ENCODE peak calls at places on chromosomes 12 and 14, in seven cellular contexts. One of them, this sample, is unnamed.

GRCh38 chr12:53950441-53950781 is 4.3 kb upstream of the HOXC12 start:
- DNase-seq in right lobe of liver: no peak
- DNase-seq in retinal pigment epithelial cell: no peak
- DNase-seq in PC-3: peak
- DNase-seq in cardiac fibroblast: no peak
- DNase-seq in tibial artery: no peak
- DNase-seq in transverse colon: no peak
- DNase-seq in this sample: no peak

GRCh38 chr14:101754893-101755292 is 6.6 kb upstream of the PPP2R5C start:
- DNase-seq in right lobe of liver: no peak
- DNase-seq in retinal pigment epithelial cell: no peak
- DNase-seq in PC-3: no peak
- DNase-seq in cardiac fibroblast: no peak
- DNase-seq in tibial artery: no peak
- DNase-seq in transverse colon: no peak
- DNase-seq in this sample: no peak

GRCh38 chr12:59452746-59453145 is 143.1 kb upstream of the SLC16A7 start:
- DNase-seq in right lobe of liver: no peak
- DNase-seq in retinal pigment epithelial cell: no peak
- DNase-seq in PC-3: peak
- DNase-seq in cardiac fibroblast: peak
- DNase-seq in tibial artery: no peak
- DNase-seq in transverse colon: no peak
- DNase-seq in this sample: no peak

GRCh38 chr12:46938071-46938678 is 112.4 kb upstream of the SLC38A4 start:
- DNase-seq in right lobe of liver: peak
- DNase-seq in retinal pigment epithelial cell: no peak
- DNase-seq in PC-3: no peak
- DNase-seq in cardiac fibroblast: no peak
- DNase-seq in tibial artery: no peak
- DNase-seq in transverse colon: no peak
- DNase-seq in this sample: no peak

GRCh38 chr12:110223777-110224378 is 57.2 kb upstream of the ATP2A2 start:
- DNase-seq in right lobe of liver: no peak
- DNase-seq in retinal pigment epithelial cell: no peak
- DNase-seq in PC-3: peak
- DNase-seq in cardiac fibroblast: peak
- DNase-seq in tibial artery: no peak
- DNase-seq in transverse colon: no peak
- DNase-seq in this sample: no peak

GRCh38 chr12:40168001-40168400 is 56.8 kb upstream of the LRRK2 start:
- DNase-seq in right lobe of liver: no peak
- DNase-seq in retinal pigment epithelial cell: no peak
- DNase-seq in PC-3: no peak
- DNase-seq in cardiac fibroblast: no peak
- DNase-seq in tibial artery: no peak
- DNase-seq in transverse colon: no peak
- DNase-seq in this sample: no peak

GRCh38 chr14:22487941-22488340 is 101.1 kb downstream of the DAD1 start:
- DNase-seq in right lobe of liver: no peak
- DNase-seq in retinal pigment epithelial cell: no peak
- DNase-seq in PC-3: no peak
- DNase-seq in cardiac fibroblast: no peak
- DNase-seq in tibial artery: no peak
- DNase-seq in transverse colon: no peak
- DNase-seq in this sample: no peak

GRCh38 chr14:35829449-35829848 is 3.3 kb downstream of the BRMS1L start:
- DNase-seq in right lobe of liver: no peak
- DNase-seq in retinal pigment epithelial cell: no peak
- DNase-seq in PC-3: peak
- DNase-seq in cardiac fibroblast: peak
- DNase-seq in tibial artery: no peak
- DNase-seq in transverse colon: no peak
- DNase-seq in this sample: no peak

GRCh38 chr12:54977155-54977554 is 7.4 kb downstream of the TESPA1 start:
- DNase-seq in right lobe of liver: no peak
- DNase-seq in retinal pigment epithelial cell: peak
- DNase-seq in PC-3: peak
- DNase-seq in cardiac fibroblast: peak
- DNase-seq in tibial artery: no peak
- DNase-seq in transverse colon: no peak
- DNase-seq in this sample: no peak
- TF ChIP-seq CTCF in right lobe of liver: no peak
- TF ChIP-seq CTCF in retinal pigment epithelial cell: no peak
- TF ChIP-seq CTCF in PC-3: no peak
- TF ChIP-seq CTCF in cardiac fibroblast: no peak
- TF ChIP-seq CTCF in tibial artery: no peak
- TF ChIP-seq CTCF in transverse colon: no peak
- TF ChIP-seq CTCF in this sample: no peak

GRCh38 chr14:97295108-97295710 is 498.0 kb downstream of the VRK1 start:
- DNase-seq in right lobe of liver: no peak
- DNase-seq in retinal pigment epithelial cell: no peak
- DNase-seq in PC-3: no peak
- DNase-seq in cardiac fibroblast: no peak
- DNase-seq in tibial artery: no peak
- DNase-seq in transverse colon: no peak
- DNase-seq in this sample: no peak

GRCh38 chr14:97298331-97298730 is 501.1 kb downstream of the VRK1 start:
- DNase-seq in right lobe of liver: no peak
- DNase-seq in retinal pigment epithelial cell: no peak
- DNase-seq in PC-3: peak
- DNase-seq in cardiac fibroblast: no peak
- DNase-seq in tibial artery: no peak
- DNase-seq in transverse colon: no peak
- DNase-seq in this sample: no peak

GRCh38 chr14:97298775-97299174 is 501.6 kb downstream of the VRK1 start:
- DNase-seq in right lobe of liver: no peak
- DNase-seq in retinal pigment epithelial cell: no peak
- DNase-seq in PC-3: no peak
- DNase-seq in cardiac fibroblast: no peak
- DNase-seq in tibial artery: no peak
- DNase-seq in transverse colon: no peak
- DNase-seq in this sample: no peak

GRCh38 chr14:97301931-97302559 is 504.9 kb downstream of the VRK1 start:
- DNase-seq in right lobe of liver: no peak
- DNase-seq in retinal pigment epithelial cell: no peak
- DNase-seq in PC-3: no peak
- DNase-seq in cardiac fibroblast: no peak
- DNase-seq in tibial artery: no peak
- DNase-seq in transverse colon: no peak
- DNase-seq in this sample: no peak

GRCh38 chr14:97299661-97300060 is 502.5 kb downstream of the VRK1 start:
- DNase-seq in right lobe of liver: no peak
- DNase-seq in retinal pigment epithelial cell: no peak
- DNase-seq in PC-3: no peak
- DNase-seq in cardiac fibroblast: no peak
- DNase-seq in tibial artery: no peak
- DNase-seq in transverse colon: no peak
- DNase-seq in this sample: no peak
- TF ChIP-seq CTCF in right lobe of liver: no peak
- TF ChIP-seq CTCF in retinal pigment epithelial cell: peak
- TF ChIP-seq CTCF in PC-3: peak
- TF ChIP-seq CTCF in cardiac fibroblast: no peak
- TF ChIP-seq CTCF in tibial artery: no peak
- TF ChIP-seq CTCF in transverse colon: no peak
- TF ChIP-seq CTCF in this sample: peak

DNA sequence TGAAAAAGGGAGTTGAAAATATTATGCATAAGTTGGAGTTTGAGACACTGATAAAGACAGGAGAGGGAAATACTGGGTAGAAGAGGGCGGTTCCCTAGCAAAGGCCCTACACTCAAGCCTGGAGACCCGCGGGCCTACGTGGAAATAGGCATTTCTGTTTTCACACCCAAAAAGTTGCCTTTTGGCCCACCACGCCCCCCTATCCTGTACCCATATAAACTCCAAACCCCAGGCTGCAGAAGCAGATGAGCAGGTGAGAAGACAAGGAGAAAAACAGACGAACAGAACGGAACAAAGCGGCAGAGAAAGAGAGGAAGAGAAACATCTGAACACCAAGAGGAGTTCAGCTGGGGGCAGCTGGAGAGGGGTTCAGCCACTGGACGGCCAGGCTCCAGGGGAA is 177.9 kb downstream of the GALC start:
- DNase-seq in right lobe of liver: no peak
- DNase-seq in retinal pigment epithelial cell: no peak
- DNase-seq in PC-3: no peak
- DNase-seq in cardiac fibroblast: no peak
- DNase-seq in tibial artery: no peak
- DNase-seq in transverse colon: no peak
- DNase-seq in this sample: no peak
- TF ChIP-seq CTCF in right lobe of liver: no peak
- TF ChIP-seq CTCF in retinal pigment epithelial cell: no peak
- TF ChIP-seq CTCF in PC-3: no peak
- TF ChIP-seq CTCF in cardiac fibroblast: no peak
- TF ChIP-seq CTCF in tibial artery: no peak
- TF ChIP-seq CTCF in transverse colon: no peak
- TF ChIP-seq CTCF in this sample: no peak

GRCh38 chr12:115898670-115899069 is 378.8 kb downstream of the MED13L start:
- DNase-seq in right lobe of liver: no peak
- DNase-seq in retinal pigment epithelial cell: no peak
- DNase-seq in PC-3: peak
- DNase-seq in cardiac fibroblast: no peak
- DNase-seq in tibial artery: no peak
- DNase-seq in transverse colon: no peak
- DNase-seq in this sample: no peak
- TF ChIP-seq CTCF in right lobe of liver: no peak
- TF ChIP-seq CTCF in retinal pigment epithelial cell: no peak
- TF ChIP-seq CTCF in PC-3: peak
- TF ChIP-seq CTCF in cardiac fibroblast: no peak
- TF ChIP-seq CTCF in tibial artery: no peak
- TF ChIP-seq CTCF in transverse colon: no peak
- TF ChIP-seq CTCF in this sample: no peak

GRCh38 chr14:63454863-63455622 is 88.1 kb downstream of the PPP2R5E start:
- DNase-seq in right lobe of liver: no peak
- DNase-seq in retinal pigment epithelial cell: no peak
- DNase-seq in PC-3: peak
- DNase-seq in cardiac fibroblast: peak
- DNase-seq in tibial artery: no peak
- DNase-seq in transverse colon: no peak
- DNase-seq in this sample: no peak

GRCh38 chr14:63460594-63461132 is 82.5 kb downstream of the PPP2R5E start:
- DNase-seq in right lobe of liver: no peak
- DNase-seq in retinal pigment epithelial cell: no peak
- DNase-seq in PC-3: no peak
- DNase-seq in cardiac fibroblast: no peak
- DNase-seq in tibial artery: no peak
- DNase-seq in transverse colon: no peak
- DNase-seq in this sample: no peak

GRCh38 chr14:63459738-63460137 is 83.4 kb downstream of the PPP2R5E start:
- DNase-seq in right lobe of liver: no peak
- DNase-seq in retinal pigment epithelial cell: no peak
- DNase-seq in PC-3: no peak
- DNase-seq in cardiac fibroblast: no peak
- DNase-seq in tibial artery: no peak
- DNase-seq in transverse colon: no peak
- DNase-seq in this sample: no peak

GRCh38 chr14:63454436-63454835 is 88.7 kb downstream of the PPP2R5E start:
- DNase-seq in right lobe of liver: no peak
- DNase-seq in retinal pigment epithelial cell: no peak
- DNase-seq in PC-3: no peak
- DNase-seq in cardiac fibroblast: no peak
- DNase-seq in tibial artery: no peak
- DNase-seq in transverse colon: no peak
- DNase-seq in this sample: no peak

GRCh38 chr14:63457498-63457897 is 85.7 kb downstream of the PPP2R5E start:
- DNase-seq in right lobe of liver: peak
- DNase-seq in retinal pigment epithelial cell: no peak
- DNase-seq in PC-3: no peak
- DNase-seq in cardiac fibroblast: no peak
- DNase-seq in tibial artery: no peak
- DNase-seq in transverse colon: no peak
- DNase-seq in this sample: no peak
- TF ChIP-seq CTCF in right lobe of liver: peak
- TF ChIP-seq CTCF in retinal pigment epithelial cell: no peak
- TF ChIP-seq CTCF in PC-3: no peak
- TF ChIP-seq CTCF in cardiac fibroblast: no peak
- TF ChIP-seq CTCF in tibial artery: no peak
- TF ChIP-seq CTCF in transverse colon: no peak
- TF ChIP-seq CTCF in this sample: no peak

This sample was measured in chondrocyte.